ENCODE peak calls at places on chromosomes 5 and 9, in five cellular contexts. A, B, G, Z and N are unnamed samples.

GRCh38 chr5:135349886-135350285 is 49.1 kb downstream of the MACROH2A1 start:
- DNase-seq in A (no peak), B (no peak), G (no peak), Z (no peak), N (no peak)

GRCh38 chr9:126218726-126219125 is 107.9 kb upstream of the MVB12B start:
- DNase-seq in A (no peak), B (no peak), G (no peak), Z (no peak), N (no peak)

GRCh38 chr5:102139029-102139428 is 157.1 kb downstream of the SLCO4C1 start:
- DNase-seq in A (no peak), B (no peak), G (no peak), Z (no peak), N (no peak)

GRCh38 chr5:44001675-44002380 is 387.4 kb downstream of the FGF10 start:
- DNase-seq in A (no peak), B (no peak), G (no peak), Z (peak; percentile 1), N (no peak)

GRCh38 chr5:168714046-168714445 is 134.9 kb upstream of the PANK3 start:
- DNase-seq in A (peak; percentile 45), B (no peak), G (no peak), Z (peak; percentile 47), N (no peak)

GRCh38 chr5:67290620-67291019 is 94.0 kb upstream of the CD180 start:
- DNase-seq in A (no peak), B (no peak), G (no peak), Z (no peak), N (no peak)

GRCh38 chr5:154487541-154487940 is 9.5 kb upstream of the HAND1 start:
- DNase-seq in A (peak; percentile 88), B (no peak), G (peak; percentile 65), Z (no peak), N (no peak)

GRCh38 chr9:127968046-127968445 is 12.7 kb downstream of the EEIG1 start:
- DNase-seq in A (no peak), B (no peak), G (no peak), Z (peak; percentile 77), N (no peak)

GRCh38 chr5:58040851-58041250 is 419.0 kb downstream of the PLK2 start:
- DNase-seq in A (no peak), B (no peak), G (no peak), Z (no peak), N (no peak)

GRCh38 chr9:38087934-38088925 is 19.2 kb upstream of the SHB start:
- DNase-seq in A (peak; percentile 79), B (peak; percentile 28), G (no peak), Z (peak; percentile 37), N (no peak)

GRCh38 chr5:177432905-177433657 is 6.6 kb downstream of the GRK6 start:
- DNase-seq in A (no peak), B (no peak), G (no peak), Z (no peak), N (no peak)
- H3K4me3 ChIP-seq in A (no peak overlapping the region), B (peak overlapping the region; percentile 37), G (no peak overlapping the region), Z (no peak overlapping the region), N (no peak overlapping the region)

GRCh38 chr5:76714771-76715483 is 999 bp upstream of the F2R start:
- DNase-seq in A (no peak), B (no peak), G (no peak), Z (no peak), N (no peak)

GRCh38 chr5:76715484-76715733 is 517 bp upstream of the F2R start:
- DNase-seq in A (no peak), B (no peak), G (no peak), Z (no peak), N (no peak)

GRCh38 chr5:76717222-76718083 is 1.5 kb downstream of the F2R start:
- DNase-seq in A (no peak), B (no peak), G (no peak), Z (no peak), N (no peak)

GRCh38 chr5:76716456-76717157 is 681 bp downstream of the F2R start:
- DNase-seq in A (no peak), B (no peak), G (no peak), Z (no peak), N (no peak)

GRCh38 chr5:76715734-76716455 is at the start of gene F2R:
- DNase-seq in A (peak; percentile 46), B (peak; percentile 30), G (no peak), Z (peak; percentile 70), N (peak; percentile 21)
- H3K4me3 ChIP-seq in A (peak within 1 kb of the TSS; percentile 59), B (peak within 1 kb of the TSS; percentile 85), G (peak within 1 kb of the TSS; percentile 78), Z (peak within 1 kb of the TSS; percentile 89), N (peak within 1 kb of the TSS; percentile 90)

GRCh38 chr9:135074354-135075233 is 12.9 kb upstream of the OLFM1 start:
- DNase-seq in A (no peak), B (no peak), G (no peak), Z (no peak), N (no peak)

GRCh38 chr9:135075234-135076142 is 12.0 kb upstream of the OLFM1 start:
- DNase-seq in A (no peak), B (no peak), G (no peak), Z (no peak), N (no peak)

GRCh38 chr9:135076876-135077430 is 10.5 kb upstream of the OLFM1 start:
- DNase-seq in A (no peak), B (no peak), G (no peak), Z (no peak), N (no peak)

GRCh38 chr9:135077497-135078200 is 9.8 kb upstream of the OLFM1 start:
- DNase-seq in A (no peak), B (no peak), G (no peak), Z (no peak), N (no peak)

GRCh38 chr9:135076143-135076875 is 11.2 kb upstream of the OLFM1 start:
- DNase-seq in A (no peak), B (no peak), G (no peak), Z (no peak), N (no peak)
- H3K4me3 ChIP-seq in A (no peak overlapping the region), B (no peak overlapping the region), G (no peak overlapping the region), Z (no peak overlapping the region), N (no peak overlapping the region)

GRCh38 chr9:113875917-113876805 is at the start of gene ZNF618:
- DNase-seq in A (peak; percentile 11), B (no peak), G (no peak), Z (no peak), N (no peak)
- H3K4me3 ChIP-seq in A (peak within 1 kb of the TSS; percentile 69), B (peak within 1 kb of the TSS; percentile 60), G (peak within 1 kb of the TSS; percentile 55), Z (peak within 1 kb of the TSS; percentile 100), N (peak within 1 kb of the TSS; percentile 71)

GRCh38 chr9:20321683-20322082 is 300.6 kb downstream of the MLLT3 start:
- DNase-seq in A (no peak), B (peak; percentile 4), G (no peak), Z (no peak), N (no peak)
- H3K4me3 ChIP-seq in A (no peak overlapping the region), B (no peak overlapping the region), G (no peak overlapping the region), Z (no peak overlapping the region), N (no peak overlapping the region)

DNA sequence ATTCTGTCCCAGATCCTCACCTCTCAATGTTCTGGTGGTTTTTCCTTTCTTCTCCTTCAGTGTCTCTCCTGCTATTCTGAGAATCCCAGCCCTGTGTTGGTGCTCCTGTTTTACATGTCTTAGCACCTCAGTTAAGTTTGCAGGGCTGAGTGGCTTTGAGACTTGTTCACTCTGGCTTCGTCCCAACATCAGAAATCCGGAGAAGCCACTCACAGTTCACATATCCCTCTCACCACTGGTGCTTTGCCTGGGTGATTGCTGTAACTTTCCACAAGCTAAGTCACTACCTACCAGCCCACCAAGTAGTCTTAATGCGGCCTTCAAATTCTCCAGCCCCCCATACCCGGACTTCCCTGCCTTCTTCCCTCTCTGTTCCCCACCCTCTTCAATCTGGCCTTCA is 40.2 kb downstream of the CYFIP2 start:
- DNase-seq in A (no peak), B (no peak), G (no peak), Z (no peak), N (no peak)
- H3K4me3 ChIP-seq in A (no peak overlapping the region), B (no peak overlapping the region), G (no peak overlapping the region), Z (no peak overlapping the region), N (no peak overlapping the region)

GRCh38 chr9:86901511-86901910 is 45.8 kb downstream of the GAS1 start:
- DNase-seq in A (no peak), B (no peak), G (no peak), Z (no peak), N (no peak)

GRCh38 chr9:86902606-86903460 is 44.5 kb downstream of the GAS1 start:
- DNase-seq in A (no peak), B (no peak), G (no peak), Z (no peak), N (no peak)

GRCh38 chr9:86907346-86907745 is 40.0 kb downstream of the GAS1 start:
- DNase-seq in A (no peak), B (no peak), G (no peak), Z (peak; percentile 62), N (no peak)

GRCh38 chr9:86908261-86908660 is 39.0 kb downstream of the GAS1 start:
- DNase-seq in A (no peak), B (no peak), G (no peak), Z (no peak), N (no peak)

GRCh38 chr9:86903461-86904010 is 43.8 kb downstream of the GAS1 start:
- DNase-seq in A (no peak), B (no peak), G (no peak), Z (no peak), N (no peak)
- H3K4me3 ChIP-seq in A (no peak overlapping the region), B (no peak overlapping the region), G (no peak overlapping the region), Z (no peak overlapping the region), N (no peak overlapping the region)

DNA sequence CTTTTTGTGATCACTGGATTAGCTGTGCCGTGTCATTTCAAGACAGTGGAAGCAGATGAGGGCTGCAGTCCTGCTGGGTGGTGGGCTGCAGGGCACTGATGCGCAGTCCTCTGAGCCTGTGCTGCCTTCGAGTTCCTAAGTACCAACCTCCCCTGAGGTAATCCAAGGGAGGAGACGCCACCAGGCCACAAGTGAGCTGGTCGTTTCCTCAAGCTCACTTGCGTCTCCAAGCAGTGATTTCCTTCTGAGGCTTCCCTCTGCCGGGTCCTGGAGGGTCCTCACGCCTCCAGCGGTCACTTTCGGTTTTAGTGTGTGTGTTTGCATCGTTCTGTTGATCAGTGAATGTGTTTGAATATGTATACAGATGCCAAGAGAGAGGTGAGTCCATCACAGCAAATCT is 115.7 kb downstream of the TRIO start:
- DNase-seq in A (peak; percentile 74), B (no peak), G (no peak), Z (no peak), N (no peak)
- H3K4me3 ChIP-seq in A (peak overlapping the region; percentile 33), B (no peak overlapping the region), G (peak overlapping the region; percentile 38), Z (no peak overlapping the region), N (no peak overlapping the region)

DNA sequence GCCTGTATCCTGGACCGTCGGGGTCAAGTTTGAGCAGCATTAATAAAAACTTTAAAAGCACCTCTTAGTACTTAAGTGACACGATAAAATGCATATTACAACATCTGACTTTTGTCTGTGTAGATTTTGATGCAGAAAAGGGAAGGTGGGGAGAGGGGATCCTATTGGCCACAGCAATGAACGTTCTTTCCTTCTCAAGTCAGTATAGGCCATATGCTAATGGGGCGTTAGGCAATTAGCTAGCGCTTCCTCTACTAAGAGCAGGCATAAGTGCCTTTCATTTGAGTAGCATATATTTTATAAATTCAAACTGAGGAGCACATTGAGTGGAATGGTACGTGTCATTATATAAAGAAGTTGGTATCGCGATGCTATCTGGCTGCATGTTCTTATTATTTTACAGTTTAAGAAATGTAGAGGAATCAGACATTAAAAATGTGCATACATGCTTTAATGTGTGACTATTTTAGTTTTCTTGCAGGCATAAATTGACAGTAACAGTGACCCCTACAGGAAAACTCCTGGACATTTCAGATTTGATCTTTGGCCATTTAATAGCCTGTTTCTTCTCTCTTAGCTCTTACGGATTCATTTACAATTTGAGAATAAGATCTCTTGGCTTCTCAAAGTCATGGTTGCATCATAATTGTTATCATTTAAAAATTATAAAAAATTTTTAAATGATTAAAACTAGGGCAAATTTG is 1.1 kb upstream of the GNA14 start:
- DNase-seq in A (no peak), B (no peak), G (no peak), Z (no peak), N (no peak)
- H3K4me3 ChIP-seq in A (no peak overlapping the region), B (no peak overlapping the region), G (no peak overlapping the region), Z (no peak overlapping the region), N (no peak overlapping the region)